ENCODE peak calls at places on chromosomes 4 and X, in four cellular contexts. One of them, this sample, is unnamed.

GRCh38 chr4:162706051-162706450 is 460.6 kb downstream of the NAF1 start:
- DNase-seq in HepG2: no peak
- DNase-seq in K562: no peak
- DNase-seq in GM12878: no peak
- DNase-seq in this sample: no peak

GRCh38 chr4:76851375-76851774 is 46.6 kb downstream of the SOWAHB start:
- DNase-seq in HepG2: no peak
- DNase-seq in K562: no peak
- DNase-seq in GM12878: no peak
- DNase-seq in this sample: no peak

GRCh38 chr4:5206391-5206790 is 155.1 kb downstream of the STK32B start:
- DNase-seq in HepG2: no peak
- DNase-seq in K562: no peak
- DNase-seq in GM12878: no peak
- DNase-seq in this sample: no peak

GRCh38 chr4:150972592-150972991 is 42.5 kb downstream of the LRBA start:
- DNase-seq in HepG2: no peak
- DNase-seq in K562: no peak
- DNase-seq in GM12878: no peak
- DNase-seq in this sample: no peak

GRCh38 chr4:138870739-138871633 is 144.6 kb upstream of the NOCT start:
- DNase-seq in HepG2: peak; percentile 55
- DNase-seq in K562: peak; percentile 61
- DNase-seq in GM12878: peak; percentile 7
- DNase-seq in this sample: peak; percentile 73

GRCh38 chr4:88779431-88779830 is 81.8 kb upstream of the NAP1L5 start:
- DNase-seq in HepG2: no peak
- DNase-seq in K562: no peak
- DNase-seq in GM12878: no peak
- DNase-seq in this sample: no peak

GRCh38 chrX:47093248-47093647 is 15.0 kb downstream of the RGN start:
- DNase-seq in HepG2: no peak
- DNase-seq in K562: peak; percentile 20
- DNase-seq in GM12878: no peak
- DNase-seq in this sample: no peak

GRCh38 chr4:26619784-26620183 is 35.9 kb downstream of the TBC1D19 start:
- DNase-seq in HepG2: no peak
- DNase-seq in K562: no peak
- DNase-seq in GM12878: no peak
- DNase-seq in this sample: no peak

GRCh38 chr4:4784379-4784778 is 75.1 kb upstream of the MSX1 start:
- DNase-seq in HepG2: no peak
- DNase-seq in K562: no peak
- DNase-seq in GM12878: no peak
- DNase-seq in this sample: no peak

GRCh38 chr4:161762796-161763195 is 401.0 kb downstream of the FSTL5 start:
- DNase-seq in HepG2: no peak
- DNase-seq in K562: no peak
- DNase-seq in GM12878: no peak
- DNase-seq in this sample: no peak

GRCh38 chrX:19798423-19798822 is 89.0 kb downstream of the SH3KBP1 start:
- DNase-seq in HepG2: no peak
- DNase-seq in K562: no peak
- DNase-seq in GM12878: no peak
- DNase-seq in this sample: no peak

GRCh38 chr4:37904824-37905223 is 13.9 kb downstream of the TBC1D1 start:
- DNase-seq in HepG2: no peak
- DNase-seq in K562: no peak
- DNase-seq in GM12878: no peak
- DNase-seq in this sample: no peak

GRCh38 chr4:128290526-128290925 is 2.9 kb upstream of the PGRMC2 start:
- DNase-seq in HepG2: no peak
- DNase-seq in K562: no peak
- DNase-seq in GM12878: no peak
- DNase-seq in this sample: no peak

GRCh38 chrX:117936162-117936561 is 180.4 kb downstream of the KLHL13 start:
- DNase-seq in HepG2: no peak
- DNase-seq in K562: no peak
- DNase-seq in GM12878: no peak
- DNase-seq in this sample: no peak

GRCh38 chrX:154411981-154412340 is 622 bp downstream of the TAFAZZIN start:
- DNase-seq in HepG2: peak; percentile 45
- DNase-seq in K562: peak; percentile 62
- DNase-seq in GM12878: no peak
- DNase-seq in this sample: peak; percentile 71

GRCh38 chrX:14030248-14030592 is 528 bp upstream of the GEMIN8 start:
- DNase-seq in HepG2: no peak
- DNase-seq in K562: peak; percentile 12
- DNase-seq in GM12878: no peak
- DNase-seq in this sample: no peak

GRCh38 chrX:14897042-14897441 is 23.8 kb downstream of the MOSPD2 start:
- DNase-seq in HepG2: no peak
- DNase-seq in K562: no peak
- DNase-seq in GM12878: no peak
- DNase-seq in this sample: no peak

GRCh38 chr4:78764498-78764961 is 11.6 kb upstream of the BMP2K start:
- DNase-seq in HepG2: no peak
- DNase-seq in K562: no peak
- DNase-seq in GM12878: no peak
- DNase-seq in this sample: no peak

GRCh38 chrX:8887004-8887403 is 85.8 kb upstream of the FAM9A start:
- DNase-seq in HepG2: no peak
- DNase-seq in K562: no peak
- DNase-seq in GM12878: no peak
- DNase-seq in this sample: no peak

GRCh38 chr4:101941816-101942358 is 151.4 kb downstream of the BANK1 start:
- DNase-seq in HepG2: no peak
- DNase-seq in K562: no peak
- DNase-seq in GM12878: no peak
- DNase-seq in this sample: no peak

GRCh38 chrX:126063984-126064383 is 102.1 kb downstream of the DCAF12L2 start:
- DNase-seq in HepG2: no peak
- DNase-seq in K562: no peak
- DNase-seq in GM12878: no peak
- DNase-seq in this sample: no peak

GRCh38 chrX:16185725-16186136 is 18.4 kb downstream of the MAGEB17 start:
- DNase-seq in HepG2: no peak
- DNase-seq in K562: peak; percentile 30
- DNase-seq in GM12878: peak; percentile 27
- DNase-seq in this sample: no peak

GRCh38 chr4:64713256-64713840 is 304.1 kb upstream of the TECRL start:
- DNase-seq in HepG2: peak; percentile 38
- DNase-seq in K562: peak; percentile 9
- DNase-seq in GM12878: no peak
- DNase-seq in this sample: no peak

GRCh38 chrX:6777211-6778002 is 242.5 kb upstream of the VCX3A start:
- DNase-seq in HepG2: no peak
- DNase-seq in K562: no peak
- DNase-seq in GM12878: no peak
- DNase-seq in this sample: no peak

GRCh38 chrX:101359966-101360365 is 11.4 kb upstream of the TIMM8A start:
- DNase-seq in HepG2: no peak
- DNase-seq in K562: no peak
- DNase-seq in GM12878: no peak
- DNase-seq in this sample: no peak

GRCh38 chr4:169115144-169115896 is 105.3 kb upstream of the CBR4 start:
- DNase-seq in HepG2: no peak
- DNase-seq in K562: no peak
- DNase-seq in GM12878: no peak
- DNase-seq in this sample: peak; percentile 20

GRCh38 chr4:117664706-117665444 is 369.4 kb upstream of the NDST3 start:
- DNase-seq in HepG2: no peak
- DNase-seq in K562: no peak
- DNase-seq in GM12878: no peak
- DNase-seq in this sample: no peak

GRCh38 chr4:15677507-15677988 is 4.1 kb upstream of the FAM200B start:
- DNase-seq in HepG2: peak; percentile 86
- DNase-seq in K562: no peak
- DNase-seq in GM12878: no peak
- DNase-seq in this sample: no peak

GRCh38 chrX:153688900-153689590 is 1.3 kb downstream of the SLC6A8 start:
- DNase-seq in HepG2: no peak
- DNase-seq in K562: no peak
- DNase-seq in GM12878: no peak
- DNase-seq in this sample: no peak

GRCh38 chr4:151882072-151882803 is 121.4 kb upstream of the GATB start:
- DNase-seq in HepG2: no peak
- DNase-seq in K562: no peak
- DNase-seq in GM12878: peak; percentile 56
- DNase-seq in this sample: no peak

GRCh38 chrX:65537229-65537628 is 2.6 kb upstream of the LAS1L start:
- DNase-seq in HepG2: no peak
- DNase-seq in K562: no peak
- DNase-seq in GM12878: no peak
- DNase-seq in this sample: no peak

GRCh38 chr4:77959566-77960338 is 97.1 kb downstream of the MRPL1 start:
- DNase-seq in HepG2: peak; percentile 63
- DNase-seq in K562: peak; percentile 34
- DNase-seq in GM12878: peak; percentile 12
- DNase-seq in this sample: no peak

GRCh38 chr4:146291313-146291712 is 77.0 kb downstream of the REELD1 start:
- DNase-seq in HepG2: no peak
- DNase-seq in K562: no peak
- DNase-seq in GM12878: no peak
- DNase-seq in this sample: no peak

GRCh38 chr4:153962311-153963039 is 173.6 kb upstream of the SFRP2 start:
- DNase-seq in HepG2: no peak
- DNase-seq in K562: no peak
- DNase-seq in GM12878: no peak
- DNase-seq in this sample: no peak

GRCh38 chr4:36278789-36279188 is 2.6 kb upstream of the DTHD1 start:
- DNase-seq in HepG2: no peak
- DNase-seq in K562: no peak
- DNase-seq in GM12878: no peak
- DNase-seq in this sample: no peak

GRCh38 chr4:13399257-13399656 is 84.9 kb downstream of the RAB28 start:
- DNase-seq in HepG2: no peak
- DNase-seq in K562: peak; percentile 31
- DNase-seq in GM12878: no peak
- DNase-seq in this sample: no peak

GRCh38 chr4:185774815-185775684 is 36.9 kb downstream of the SORBS2 start:
- DNase-seq in HepG2: no peak
- DNase-seq in K562: no peak
- DNase-seq in GM12878: no peak
- DNase-seq in this sample: no peak

DNA sequence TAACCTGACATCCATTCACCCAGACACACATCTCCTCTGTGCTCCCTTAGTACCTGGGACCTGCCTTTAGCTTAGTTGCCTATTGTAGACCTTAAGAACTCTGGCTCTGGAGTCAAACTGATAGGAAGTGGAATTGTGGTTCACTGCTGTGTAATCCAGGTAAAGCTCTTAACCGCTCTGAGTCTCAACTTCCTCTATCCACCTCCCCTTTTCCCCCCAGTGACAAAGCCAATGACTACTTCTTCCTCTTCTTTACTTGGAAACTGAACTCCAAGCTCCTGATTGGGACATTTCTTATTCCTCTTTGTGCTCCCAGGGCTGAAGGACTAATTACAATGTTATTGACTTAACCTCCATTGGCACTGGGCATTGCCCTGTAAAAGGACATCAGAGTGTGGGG is 94.1 kb downstream of the DRD5 start:
- DNase-seq in HepG2: no peak
- DNase-seq in K562: no peak
- DNase-seq in GM12878: no peak
- DNase-seq in this sample: no peak
- TF ChIP-seq CREM in HepG2: no peak
- TF ChIP-seq CREM in K562: no peak
- TF ChIP-seq CREM in GM12878: no peak
- TF ChIP-seq CREM in this sample: no peak

DNA sequence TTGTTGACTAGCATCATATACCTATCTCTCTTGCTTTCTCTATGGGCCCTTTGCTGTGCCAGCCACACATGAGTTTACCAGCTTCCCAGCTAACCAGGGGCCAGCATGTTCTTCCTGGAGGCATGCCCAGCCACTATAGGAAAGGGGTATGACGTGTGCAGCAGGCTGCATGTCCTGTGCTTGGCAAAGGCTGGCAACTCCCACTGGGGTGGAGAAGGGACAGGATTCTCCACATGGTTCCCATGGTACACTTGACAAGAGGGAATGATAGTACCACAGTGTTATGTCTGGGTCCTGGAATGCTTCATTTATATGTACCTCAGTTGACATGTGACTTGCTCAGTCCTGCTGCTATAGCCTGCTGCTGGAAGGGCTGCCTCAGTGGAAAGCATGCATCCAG is 78.8 kb downstream of the TMEM164 start:
- DNase-seq in HepG2: no peak
- DNase-seq in K562: no peak
- DNase-seq in GM12878: no peak
- DNase-seq in this sample: no peak
- TF ChIP-seq CREM in HepG2: no peak
- TF ChIP-seq CREM in K562: no peak
- TF ChIP-seq CREM in GM12878: no peak
- TF ChIP-seq CREM in this sample: no peak

GRCh38 chrX:85203461-85203970 is 40.1 kb downstream of the SATL1 start:
- DNase-seq in HepG2: no peak
- DNase-seq in K562: no peak
- DNase-seq in GM12878: no peak
- DNase-seq in this sample: no peak
- TF ChIP-seq CREM in HepG2: no peak
- TF ChIP-seq CREM in K562: no peak
- TF ChIP-seq CREM in GM12878: no peak
- TF ChIP-seq CREM in this sample: no peak

GRCh38 chrX:103637604-103638338 is 9.0 kb downstream of the TCEAL1 start:
- DNase-seq in HepG2: no peak
- DNase-seq in K562: no peak
- DNase-seq in GM12878: no peak
- DNase-seq in this sample: no peak
- TF ChIP-seq CREM in HepG2: no peak
- TF ChIP-seq CREM in K562: no peak
- TF ChIP-seq CREM in GM12878: no peak
- TF ChIP-seq CREM in this sample: no peak

GRCh38 chr4:53505947-53506346 is 85.3 kb downstream of the LNX1 start:
- DNase-seq in HepG2: no peak
- DNase-seq in K562: no peak
- DNase-seq in GM12878: no peak
- DNase-seq in this sample: no peak

GRCh38 chr4:53510316-53510715 is 81.0 kb downstream of the LNX1 start:
- DNase-seq in HepG2: no peak
- DNase-seq in K562: no peak
- DNase-seq in GM12878: no peak
- DNase-seq in this sample: no peak

GRCh38 chr4:53508446-53508845 is 82.8 kb downstream of the LNX1 start:
- DNase-seq in HepG2: peak; percentile 48
- DNase-seq in K562: no peak
- DNase-seq in GM12878: no peak
- DNase-seq in this sample: no peak

GRCh38 chr4:53507058-53507457 is 84.2 kb downstream of the LNX1 start:
- DNase-seq in HepG2: no peak
- DNase-seq in K562: no peak
- DNase-seq in GM12878: no peak
- DNase-seq in this sample: no peak

GRCh38 chr4:53507671-53508286 is 83.5 kb downstream of the LNX1 start:
- DNase-seq in HepG2: peak; percentile 30
- DNase-seq in K562: peak; percentile 31
- DNase-seq in GM12878: no peak
- DNase-seq in this sample: no peak
- TF ChIP-seq CREM in HepG2: no peak
- TF ChIP-seq CREM in K562: no peak
- TF ChIP-seq CREM in GM12878: no peak
- TF ChIP-seq CREM in this sample: no peak